ENCODE peak calls at places on chromosomes 12 and 14, in ten cellular contexts. Z, B, W, N, J, H, X, D, I and Y are unnamed samples.

GRCh38 chr12:92561543-92561899 is 141.3 kb upstream of the PLEKHG7 start:
- DNase-seq in W (peak; percentile 50), H (peak; percentile 50), D (no peak), I (no peak), J (no peak), Z (peak; percentile 96), B (no peak), N (no peak), X (no peak), Y (no peak)

GRCh38 chr12:132379996-132380395 is 50.6 kb upstream of the GALNT9 start:
- DNase-seq in N (peak; percentile 71), J (peak; percentile 51), X (no peak), I (no peak), H (no peak), B (no peak), W (peak; percentile 18), Z (no peak), D (no peak), Y (no peak)

GRCh38 chr14:95979339-95980042 is 59.7 kb upstream of the C14orf132 start:
- DNase-seq in H (no peak), J (no peak), N (peak; percentile 44), D (no peak), Z (peak; percentile 1), B (no peak), W (no peak), X (no peak), I (no peak), Y (peak; percentile 36)

GRCh38 chr14:32593290-32593942 is 264.3 kb downstream of the AKAP6 start:
- DNase-seq in N (no peak), H (no peak), B (no peak), W (no peak), I (no peak), Z (peak; percentile 48), D (no peak), J (peak; percentile 12), X (no peak), Y (no peak)

GRCh38 chr12:95248604-95249355 is 31.2 kb downstream of the VEZT start:
- DNase-seq in Z (peak; percentile 62), I (no peak), X (no peak), N (peak; percentile 46), H (no peak), D (no peak), W (no peak), J (no peak), B (no peak), Y (no peak)

GRCh38 chr12:27013606-27014084 is 539 bp downstream of the TM7SF3 start:
- DNase-seq in H (no peak), N (no peak), D (no peak), Z (peak; percentile 45), X (no peak), W (no peak), B (no peak), I (no peak), J (peak; percentile 40), Y (peak; percentile 19)

GRCh38 chr14:92690171-92691011 is 58.0 kb downstream of the LGMN start:
- DNase-seq in I (peak; percentile 67), N (peak; percentile 74), X (no peak), D (no peak), W (no peak), H (no peak), J (peak; percentile 76), Z (peak; percentile 64), B (no peak), Y (peak; percentile 83)

GRCh38 chr12:121740847-121741246 is 28.3 kb downstream of the TMEM120B start:
- DNase-seq in N (no peak), X (no peak), Z (no peak), D (no peak), B (no peak), J (no peak), W (no peak), I (no peak), H (no peak), Y (no peak)

GRCh38 chr14:94077111-94077821 is 3.7 kb downstream of the DDX24 start:
- DNase-seq in Z (no peak), W (no peak), B (no peak), J (no peak), D (no peak), N (no peak), X (no peak), I (no peak), H (no peak), Y (no peak)

GRCh38 chr14:94079891-94080605 is 954 bp downstream of the DDX24 start:
- DNase-seq in Z (no peak), H (no peak), W (no peak), X (no peak), D (no peak), I (no peak), N (no peak), B (no peak), J (no peak), Y (peak; percentile 36)

GRCh38 chr14:94077823-94078222 is 3.2 kb downstream of the DDX24 start:
- DNase-seq in H (no peak), B (no peak), D (no peak), J (no peak), W (no peak), N (no peak), I (no peak), Z (no peak), X (no peak), Y (no peak)

GRCh38 chr14:94074534-94074933 is 6.5 kb downstream of the DDX24 start:
- DNase-seq in Z (no peak), N (no peak), D (no peak), X (no peak), B (no peak), H (no peak), J (no peak), W (no peak), I (no peak), Y (no peak)

DNA sequence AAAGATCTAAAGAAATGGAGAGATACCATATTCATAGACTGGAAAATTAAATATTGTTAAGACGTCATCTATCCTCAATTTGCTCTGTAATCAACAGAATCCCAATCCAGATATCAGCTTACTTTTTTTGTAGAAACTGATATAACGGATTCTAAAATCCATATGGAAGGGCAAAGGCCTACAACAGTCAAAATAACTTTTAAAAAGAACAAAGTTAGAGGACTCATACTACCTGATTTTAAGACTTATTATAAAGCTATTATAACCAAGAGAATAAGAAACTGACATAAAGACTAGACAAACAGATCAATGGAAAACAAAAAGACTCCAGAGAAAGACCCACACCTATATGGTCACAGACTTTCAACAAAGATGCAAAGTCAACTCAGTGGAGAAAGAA is 6.0 kb downstream of the DDX24 start:
- DNase-seq in N (no peak), D (no peak), I (no peak), X (no peak), J (no peak), H (no peak), Z (no peak), B (no peak), W (no peak), Y (no peak)
- H3K4me3 ChIP-seq in N (no peak overlapping the region), D (no peak overlapping the region), I (no peak overlapping the region), X (no peak overlapping the region), J (no peak overlapping the region), H (no peak overlapping the region), Z (no peak overlapping the region), B (no peak overlapping the region), W (no peak overlapping the region), Y (no peak overlapping the region)

GRCh38 chr12:48767047-48767446 is 21.8 kb downstream of the ADCY6 start:
- DNase-seq in D (peak; percentile 60), X (peak; percentile 75), I (no peak), B (no peak), W (peak; percentile 86), H (no peak), Z (peak; percentile 71), N (no peak), J (no peak), Y (no peak)
- H3K27ac ChIP-seq in D (no peak overlapping the region), X (peak overlapping the region; percentile 75), I (no peak overlapping the region), B (no peak overlapping the region), W (no peak overlapping the region), H (no peak overlapping the region), Z (no peak overlapping the region), N (no peak overlapping the region), J (no peak overlapping the region), Y (no peak overlapping the region)

DNA sequence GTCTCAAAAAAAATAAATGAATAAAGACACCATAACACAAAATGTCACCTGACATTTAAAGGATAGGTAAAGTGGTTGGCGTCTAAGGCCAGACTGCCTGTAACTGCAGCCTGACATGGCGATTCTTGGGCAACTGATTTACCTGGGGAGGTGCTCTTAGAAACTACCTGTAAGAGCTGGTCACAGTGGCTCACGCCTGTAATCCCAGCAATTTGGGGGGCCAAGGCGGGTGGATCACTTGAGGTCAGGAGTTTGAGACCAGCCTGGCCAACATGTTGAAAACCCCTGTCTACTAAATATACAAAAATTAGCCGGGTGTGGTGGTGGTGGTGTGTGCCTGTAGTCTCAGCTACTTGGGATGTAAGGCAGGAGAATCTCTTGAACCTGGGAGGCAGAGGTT is 8.4 kb downstream of the RPL6 start:
- DNase-seq in D (no peak), X (no peak), B (no peak), W (no peak), H (no peak), Z (no peak), J (no peak), I (peak; percentile 25), N (no peak), Y (no peak)
- H3K4me3 ChIP-seq in D (no peak overlapping the region), X (no peak overlapping the region), B (no peak overlapping the region), W (no peak overlapping the region), H (no peak overlapping the region), Z (no peak overlapping the region), J (no peak overlapping the region), I (no peak overlapping the region), N (no peak overlapping the region), Y (no peak overlapping the region)

GRCh38 chr14:68040633-68041369 is 221.2 kb downstream of the RAD51B start:
- DNase-seq in Z (no peak), I (no peak), B (no peak), J (no peak), N (no peak), D (no peak), W (no peak), X (no peak), H (no peak), Y (no peak)

GRCh38 chr14:68039593-68039992 is 220.0 kb downstream of the RAD51B start:
- DNase-seq in H (no peak), Z (no peak), I (no peak), J (no peak), N (no peak), X (no peak), D (no peak), B (no peak), W (no peak), Y (no peak)

GRCh38 chr14:68042591-68043210 is 223.1 kb downstream of the RAD51B start:
- DNase-seq in D (no peak), J (peak; percentile 56), I (no peak), H (no peak), W (no peak), N (no peak), X (no peak), Z (no peak), B (no peak), Y (no peak)

GRCh38 chr14:68043752-68044151 is 224.2 kb downstream of the RAD51B start:
- DNase-seq in W (no peak), H (no peak), D (no peak), X (no peak), N (no peak), J (no peak), B (no peak), I (no peak), Z (no peak), Y (no peak)

DNA sequence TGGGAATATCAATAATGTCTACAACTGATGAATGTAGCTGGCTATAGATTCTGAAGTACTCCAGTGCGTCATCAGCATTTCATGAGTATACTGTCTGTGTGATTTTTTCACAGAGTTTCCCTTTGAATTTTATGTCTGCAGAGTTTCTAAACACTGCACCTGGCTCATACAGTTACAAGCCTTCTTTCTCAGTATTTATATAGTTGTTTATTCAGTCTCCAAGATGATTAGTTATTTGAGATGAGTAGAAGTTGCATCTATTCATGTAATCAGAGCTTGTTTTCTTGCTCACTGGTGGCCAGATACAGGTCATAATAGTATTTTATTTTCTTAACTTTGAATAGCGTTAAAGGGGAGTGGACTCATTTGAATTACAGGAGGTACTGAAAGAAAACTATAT is 222.4 kb downstream of the RAD51B start:
- DNase-seq in N (no peak), D (no peak), W (no peak), J (no peak), B (no peak), I (no peak), H (no peak), X (no peak), Z (no peak), Y (no peak)
- H3K27ac ChIP-seq in N (no peak overlapping the region), D (no peak overlapping the region), W (no peak overlapping the region), J (no peak overlapping the region), B (no peak overlapping the region), I (no peak overlapping the region), H (no peak overlapping the region), X (no peak overlapping the region), Z (no peak overlapping the region), Y (no peak overlapping the region)